ENCODE peak calls at places on chromosomes 7 and 10, in eight cellular contexts. H is lower leg skin, W is HepG2, Y is body of pancreas, N is GM12892, G is IMR-90, S is A549, P is tibial nerve. O is an unnamed sample.

GRCh38 chr7:107387573-107388219 is 82.2 kb upstream of the GPR22 start:
- DNase-seq in W (no peak), N (no peak), H (no peak), Y (no peak), G (peak), S (no peak), P (no peak), O (peak)

GRCh38 chr7:142496545-142496991 is 238.7 kb upstream of the PRSS58 start:
- DNase-seq in P (no peak), S (no peak), G (peak), Y (no peak), W (peak), H (no peak), N (no peak), O (peak)

GRCh38 chr7:128878226-128879105 is 15.8 kb downstream of the ATP6V1F start:
- DNase-seq in P (no peak), G (no peak), W (no peak), S (no peak), N (no peak), H (no peak), Y (no peak), O (no peak)

GRCh38 chr10:17144757-17145156 is 15.1 kb upstream of the CUBN start:
- DNase-seq in N (no peak), Y (no peak), P (no peak), G (peak), H (no peak), S (no peak), W (no peak), O (no peak)

GRCh38 chr10:4867520-4868356 is 41.7 kb downstream of the AKR1E2 start:
- DNase-seq in N (no peak), S (no peak), G (peak), Y (no peak), P (no peak), H (no peak), W (no peak), O (peak)

GRCh38 chr7:8418627-8419245 is 14.7 kb upstream of the NXPH1 start:
- DNase-seq in Y (peak), P (peak), S (peak), W (peak), H (peak), G (peak), N (no peak), O (peak)

GRCh38 chr7:94512735-94513564 is 3.3 kb downstream of the CASD1 start:
- DNase-seq in G (no peak), Y (no peak), H (no peak), W (no peak), P (no peak), N (no peak), S (no peak), O (no peak)

GRCh38 chr10:72107325-72108003 is 19.1 kb upstream of the SPOCK2 start:
- DNase-seq in S (peak), G (no peak), H (no peak), N (no peak), Y (no peak), W (no peak), P (no peak), O (no peak)

GRCh38 chr10:75404335-75405200 is 3.0 kb upstream of the ZNF503 start:
- DNase-seq in P (no peak), S (no peak), G (no peak), H (no peak), W (peak), Y (peak), N (peak), O (no peak)

GRCh38 chr7:7772385-7772784 is 54.0 kb upstream of the RPA3 start:
- DNase-seq in N (no peak), W (no peak), Y (no peak), G (peak), S (no peak), H (no peak), P (no peak), O (no peak)

GRCh38 chr7:543790-544527 is 24.3 kb upstream of the PDGFA start:
- DNase-seq in W (no peak), S (no peak), P (no peak), N (no peak), G (peak), Y (no peak), H (no peak), O (no peak)

GRCh38 chr10:3173173-3173878 is 744 bp upstream of the PITRM1 start:
- DNase-seq in S (peak), N (peak), P (no peak), W (no peak), H (peak), G (no peak), Y (peak), O (no peak)

GRCh38 chr7:136303162-136303561 is 326.0 kb upstream of the MTPN start:
- DNase-seq in W (no peak), P (peak), Y (no peak), S (no peak), N (no peak), G (no peak), H (no peak), O (no peak)

GRCh38 chr7:92813390-92814024 is 22.9 kb downstream of the CDK6 start:
- DNase-seq in H (no peak), G (peak), N (no peak), S (no peak), W (no peak), P (no peak), Y (no peak), O (no peak)

GRCh38 chr10:92204238-92204637 is 86.6 kb downstream of the CPEB3 start:
- DNase-seq in P (no peak), Y (no peak), H (no peak), W (no peak), S (no peak), G (no peak), N (no peak), O (no peak)

GRCh38 chr7:150978136-150978789 is at the start of gene KCNH2:
- DNase-seq in W (no peak), P (no peak), S (peak), N (no peak), G (no peak), Y (peak), H (no peak), O (peak)

GRCh38 chr10:33160151-33160550 is 174.3 kb downstream of the NRP1 start:
- DNase-seq in P (no peak), S (no peak), Y (peak), W (no peak), G (no peak), N (no peak), H (no peak), O (no peak)

GRCh38 chr10:78408671-78409472 is 375.2 kb downstream of the RPS24 start:
- DNase-seq in W (peak), Y (peak), S (no peak), G (peak), N (no peak), P (peak), H (no peak), O (peak)

GRCh38 chr10:80201592-80202256 is 3.6 kb downstream of the ANXA11 start:
- DNase-seq in S (no peak), Y (no peak), H (no peak), W (no peak), N (no peak), P (no peak), G (no peak), O (no peak)

GRCh38 chr7:73978681-73979563 is 49.1 kb upstream of the ELN start:
- DNase-seq in Y (peak), W (peak), P (no peak), H (no peak), G (no peak), N (no peak), S (peak), O (peak)

GRCh38 chr10:58137813-58138212 is 129.9 kb downstream of the IPMK start:
- DNase-seq in N (no peak), W (no peak), P (no peak), Y (no peak), G (no peak), H (no peak), S (no peak), O (no peak)

GRCh38 chr7:55731931-55732330 is 130.6 kb downstream of the SEPTIN14 start:
- DNase-seq in H (no peak), N (no peak), Y (no peak), G (no peak), P (no peak), W (no peak), S (no peak), O (no peak)

GRCh38 chr10:6174201-6174874 is 28.4 kb upstream of the PFKFB3 start:
- DNase-seq in W (no peak), N (no peak), G (no peak), Y (no peak), S (no peak), H (no peak), P (no peak), O (no peak)

GRCh38 chr10:19638173-19638872 is 177.9 kb upstream of the PLXDC2 start:
- DNase-seq in G (peak), H (no peak), S (peak), P (peak), N (no peak), W (peak), Y (no peak), O (no peak)

GRCh38 chr10:97318772-97319651 is at the start of gene FRAT1:
- DNase-seq in W (peak), H (peak), G (peak), S (peak), Y (peak), N (peak), P (peak), O (peak)

GRCh38 chr7:14747701-14748100 is 154.8 kb downstream of the DGKB start:
- DNase-seq in H (no peak), W (no peak), Y (no peak), S (no peak), N (no peak), P (no peak), G (no peak), O (no peak)

GRCh38 chr7:140229591-140230516 is 53.1 kb upstream of the KDM7A start:
- DNase-seq in P (no peak), W (peak), N (no peak), Y (no peak), G (no peak), H (no peak), S (no peak), O (no peak)

GRCh38 chr10:49831352-49832040 is 69.4 kb upstream of the OGDHL start:
- DNase-seq in W (no peak), Y (no peak), P (no peak), S (no peak), H (no peak), G (peak), N (no peak), O (no peak)

GRCh38 chr7:47726047-47726726 is 144.3 kb upstream of the TNS3 start:
- DNase-seq in H (no peak), P (no peak), W (no peak), N (no peak), Y (no peak), G (no peak), S (no peak), O (no peak)

GRCh38 chr7:156558198-156558597 is 82.4 kb upstream of the RNF32 start:
- DNase-seq in H (no peak), Y (no peak), S (peak), G (peak), W (no peak), N (no peak), P (no peak), O (no peak)

GRCh38 chr7:105654994-105655900 is 74.0 kb upstream of the EFCAB10 start:
- DNase-seq in P (no peak), G (peak), H (no peak), W (no peak), Y (peak), N (no peak), S (no peak), O (no peak)

GRCh38 chr7:16369851-16370250 is 51.5 kb downstream of the CRPPA start:
- DNase-seq in Y (no peak), S (no peak), H (no peak), G (no peak), W (no peak), P (no peak), N (no peak), O (no peak)

GRCh38 chr10:43225004-43225786 is 41.7 kb downstream of the RASGEF1A start:
- DNase-seq in P (no peak), Y (peak), H (no peak), W (no peak), G (no peak), N (no peak), S (no peak), O (no peak)

GRCh38 chr7:134293029-134293740 is 23.5 kb downstream of the SLC35B4 start:
- DNase-seq in Y (no peak), P (peak), W (peak), S (no peak), N (peak), G (no peak), H (peak), O (no peak)
- TF ChIP-seq POLR2A in Y (no peak), P (no peak), W (no peak), S (no peak), N (no peak), G (no peak), H (no peak), O (no peak)

DNA sequence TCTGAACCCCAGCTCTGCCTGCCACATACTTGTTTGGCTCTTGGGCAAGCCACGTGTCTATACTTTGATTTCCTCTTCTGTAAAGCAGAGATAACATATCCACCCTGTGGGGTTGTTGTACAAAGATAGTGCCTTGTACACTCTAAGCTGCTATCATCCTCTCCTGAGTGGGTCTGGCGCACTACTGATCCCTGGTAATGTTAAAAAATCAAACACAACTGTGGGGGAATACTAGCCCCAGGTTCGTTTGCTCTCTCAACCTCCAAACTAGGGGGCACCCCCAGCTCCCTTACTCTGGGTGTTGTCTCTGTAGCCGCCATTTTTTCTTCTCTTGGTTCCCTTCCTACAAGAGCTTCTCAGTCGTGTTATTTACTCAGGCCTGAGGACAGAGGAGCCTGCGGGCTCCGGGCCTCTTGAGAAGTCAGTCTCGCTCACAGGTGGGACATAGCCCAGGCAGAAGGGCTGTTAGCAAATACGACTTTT is 1.0 kb downstream of the POLM start:
- DNase-seq in W (no peak), H (no peak), Y (no peak), S (no peak), G (no peak), N (no peak), P (no peak), O (peak)
- TF ChIP-seq POLR2A in W (no peak), H (no peak), Y (no peak), S (no peak), G (no peak), N (no peak), P (no peak), O (no peak)

GRCh38 chr10:130191380-130191779 is 55.2 kb downstream of the GLRX3 start:
- DNase-seq in H (no peak), P (no peak), S (no peak), G (no peak), Y (no peak), N (no peak), W (no peak), O (no peak)

GRCh38 chr10:130190737-130191115 is 54.5 kb downstream of the GLRX3 start:
- DNase-seq in S (no peak), W (no peak), Y (no peak), H (no peak), G (no peak), N (no peak), P (no peak), O (no peak)

GRCh38 chr10:130188195-130189175 is 52.3 kb downstream of the GLRX3 start:
- DNase-seq in W (peak), G (no peak), H (no peak), S (no peak), P (no peak), N (no peak), Y (no peak), O (no peak)

GRCh38 chr10:130189466-130190064 is 53.4 kb downstream of the GLRX3 start:
- DNase-seq in W (no peak), N (no peak), H (no peak), P (no peak), Y (no peak), G (no peak), S (no peak), O (no peak)

GRCh38 chr10:130190065-130190736 is 54.0 kb downstream of the GLRX3 start:
- DNase-seq in H (peak), N (peak), W (peak), S (peak), P (peak), G (peak), Y (peak), O (peak)
- TF ChIP-seq POLR2A in H (no peak), N (no peak), W (no peak), S (no peak), P (no peak), G (no peak), Y (peak), O (no peak)

DNA sequence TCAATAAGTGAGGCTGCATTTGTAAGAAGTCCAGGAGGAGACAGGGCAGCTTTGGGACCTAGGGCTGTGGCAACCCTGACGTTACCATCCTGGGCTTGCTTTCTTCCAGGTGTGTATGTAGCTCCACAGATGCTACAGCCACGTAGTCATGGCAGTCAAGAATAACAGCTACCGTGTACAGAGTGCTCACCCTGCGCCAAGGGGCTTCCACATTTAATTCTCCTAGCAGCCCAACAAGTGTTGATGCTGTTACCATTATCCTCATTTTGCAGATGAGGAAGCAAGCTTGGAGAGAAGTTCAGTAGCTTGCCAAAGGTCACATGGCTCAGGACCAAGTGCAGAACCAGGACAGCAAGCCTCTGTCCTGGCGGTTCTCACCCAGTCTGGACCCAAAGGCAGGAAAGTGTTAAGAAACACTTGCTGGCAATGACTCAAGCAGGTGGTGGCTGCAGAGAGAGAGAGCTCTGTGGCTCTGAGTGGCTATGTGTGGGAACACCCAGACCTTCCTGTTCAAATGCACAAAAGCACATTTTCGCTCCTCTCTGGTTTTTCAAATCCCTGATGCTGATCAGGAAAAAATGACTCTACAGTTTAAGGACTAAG is 89.8 kb downstream of the CREM start:
- DNase-seq in W (peak), G (peak), Y (peak), S (no peak), P (peak), N (no peak), H (no peak), O (no peak)
- TF ChIP-seq POLR2A in W (no peak), G (no peak), Y (no peak), S (no peak), P (no peak), N (no peak), H (no peak), O (no peak)

GRCh38 chr10:102132193-102132562 is 662 bp upstream of the PPRC1 start:
- DNase-seq in G (no peak), Y (no peak), P (no peak), W (no peak), N (no peak), S (no peak), H (no peak), O (no peak)

GRCh38 chr10:102134416-102134815 is 1.6 kb downstream of the PPRC1 start:
- DNase-seq in H (no peak), S (no peak), Y (no peak), N (no peak), P (no peak), G (no peak), W (no peak), O (no peak)

GRCh38 chr10:102132563-102133372 is at the start of gene PPRC1:
- DNase-seq in N (peak), Y (peak), S (peak), H (peak), P (peak), W (peak), G (peak), O (peak)

GRCh38 chr10:102131286-102132170 is 1.3 kb upstream of the PPRC1 start:
- DNase-seq in H (no peak), W (peak), Y (no peak), N (no peak), G (peak), S (no peak), P (no peak), O (no peak)

GRCh38 chr10:102133373-102134195 is 744 bp downstream of the PPRC1 start:
- DNase-seq in Y (peak), P (peak), G (peak), W (peak), S (peak), N (peak), H (peak), O (peak)
- TF ChIP-seq POLR2A in Y (no peak), P (no peak), G (peak), W (peak), S (no peak), N (peak), H (no peak), O (no peak)

DNA sequence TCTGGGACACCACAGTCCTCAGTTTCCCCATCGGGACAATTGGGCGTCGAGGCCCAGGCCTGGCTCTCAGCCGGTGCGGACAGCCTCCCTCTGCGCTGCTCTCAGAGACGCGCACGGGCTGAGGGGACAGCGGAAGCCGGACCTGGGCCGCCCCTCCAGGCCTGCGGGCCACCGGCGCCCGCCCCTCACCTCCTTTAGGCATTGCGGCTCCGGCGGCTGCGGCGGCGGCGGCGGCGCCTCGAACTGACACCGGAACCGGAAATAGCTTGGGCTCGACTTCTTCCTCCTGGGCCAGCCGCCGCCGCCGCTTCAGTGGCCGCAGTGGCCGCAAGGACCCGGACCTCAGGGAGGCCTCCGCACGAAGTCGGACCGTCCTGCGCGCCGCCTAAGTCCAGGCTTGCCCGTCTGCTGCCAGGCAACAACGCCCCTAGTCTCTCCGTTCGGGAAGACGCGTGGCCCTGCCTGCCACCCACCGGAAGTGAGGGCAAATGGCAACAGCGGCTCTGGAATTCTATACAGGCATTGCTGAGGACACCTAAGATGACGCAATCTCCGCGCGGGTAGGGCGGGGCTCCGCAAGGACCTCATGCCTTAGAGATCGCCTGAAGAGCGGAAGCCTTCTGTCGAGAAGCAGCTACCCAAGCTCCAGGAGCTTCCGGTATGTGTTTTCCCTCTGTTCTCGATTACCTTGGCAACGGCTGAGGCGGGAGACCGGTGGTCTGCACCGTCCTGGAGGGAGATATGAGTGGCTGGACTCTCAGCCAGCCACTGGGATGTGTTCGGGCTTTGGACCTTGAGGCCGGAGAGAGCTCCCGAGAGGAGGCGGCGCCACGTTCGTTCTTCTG is at the start of the genes BUD31 and PDAP1:
- DNase-seq in W (peak), N (peak), Y (peak), P (peak), G (peak), S (peak), H (peak), O (peak)
- TF ChIP-seq POLR2A in W (peak), N (peak), Y (peak), P (peak), G (peak), S (peak), H (no peak), O (peak)

O was measured in erythroblast.